ENCODE peak calls at places on chromosomes 3 and 15, in eight cellular contexts. W is transverse colon, H is spleen, G is HCT116, K is Panc1, X is prostate gland, V is K562, M is stomach. A is an unnamed sample.

GRCh38 chr3:171129827-171130226 is 103.3 kb upstream of the SLC2A2 start:
- DNase-seq in H (no peak), V (no peak), K (no peak), X (no peak), M (no peak), G (no peak), W (no peak), A (no peak)

GRCh38 chr3:194579091-194579606 is 54.1 kb downstream of the TMEM44 start:
- DNase-seq in M (peak), G (no peak), W (no peak), H (no peak), X (no peak), V (no peak), K (no peak), A (no peak)

GRCh38 chr3:44355634-44356033 is 17.1 kb downstream of the TCAIM start:
- DNase-seq in H (no peak), W (no peak), X (no peak), K (no peak), G (no peak), M (no peak), V (peak), A (no peak)

GRCh38 chr3:188695251-188695650 is 476.5 kb upstream of the TPRG1 start:
- DNase-seq in X (no peak), W (no peak), V (no peak), M (no peak), G (no peak), H (no peak), K (no peak), A (no peak)

GRCh38 chr3:23704316-23704715 is 101.4 kb upstream of the UBE2E1 start:
- DNase-seq in K (no peak), V (no peak), H (no peak), W (no peak), M (no peak), G (no peak), X (no peak), A (no peak)

GRCh38 chr3:142958707-142959106 is 4.8 kb downstream of the PAQR9 start:
- DNase-seq in G (peak), K (peak), M (no peak), V (peak), H (no peak), W (no peak), X (no peak), A (no peak)

GRCh38 chr3:72436863-72437592 is 411.2 kb downstream of the SHQ1 start:
- DNase-seq in K (no peak), G (no peak), V (no peak), M (no peak), W (no peak), X (no peak), H (no peak), A (no peak)

GRCh38 chr15:68990755-68991500 is 23.6 kb upstream of the NOX5 start:
- DNase-seq in W (no peak), M (no peak), H (no peak), V (no peak), G (no peak), X (no peak), K (no peak), A (no peak)

GRCh38 chr15:92601940-92602593 is 53.5 kb downstream of the FAM174B start:
- DNase-seq in X (no peak), G (no peak), V (no peak), H (no peak), K (no peak), W (no peak), M (no peak), A (no peak)

GRCh38 chr3:52216585-52217408 is 8.6 kb downstream of the TLR9 start:
- DNase-seq in G (peak), K (peak), X (peak), H (peak), V (no peak), M (peak), W (peak), A (peak)

DNA sequence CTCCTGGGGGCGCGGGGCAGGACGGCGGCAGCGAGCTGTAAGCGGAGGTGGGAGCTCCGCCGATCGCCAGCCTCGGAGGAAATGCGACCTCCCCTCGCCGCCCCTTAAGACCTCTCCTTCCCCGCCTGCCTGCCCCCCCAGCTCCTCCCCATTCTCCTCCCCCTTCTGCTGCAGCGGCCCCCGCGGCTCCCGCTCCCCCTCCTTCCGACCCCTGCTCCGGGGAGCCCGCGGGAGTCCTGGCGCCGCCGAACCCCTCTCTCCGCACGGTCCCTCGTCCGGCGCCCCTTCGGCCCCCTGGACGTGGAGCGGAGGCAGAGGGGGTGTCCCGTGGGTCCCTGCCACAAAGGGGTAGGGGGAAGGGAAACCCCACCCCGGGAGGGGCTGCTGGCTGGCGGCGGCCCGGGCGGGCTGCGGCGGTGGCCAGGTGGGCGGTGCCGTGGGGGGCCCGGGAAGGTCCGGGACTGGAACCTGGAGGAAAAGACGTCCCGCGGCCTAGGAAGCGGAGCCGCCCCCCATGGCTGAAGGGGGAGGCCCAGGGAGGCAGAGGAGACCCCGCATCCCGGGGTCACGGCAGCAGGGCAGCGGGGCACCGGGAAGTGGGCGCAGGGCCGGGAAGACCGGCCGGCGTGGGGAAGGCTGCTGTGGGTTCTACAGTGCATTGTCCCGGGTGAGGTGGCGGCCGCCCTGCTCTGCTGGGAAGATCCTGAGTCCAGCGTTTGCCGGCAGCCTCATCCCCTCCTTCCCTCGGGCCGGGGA is at the start of gene FSTL1:
- DNase-seq in K (no peak), W (peak), G (no peak), X (peak), H (peak), V (no peak), M (no peak), A (no peak)
- TF ChIP-seq POLR2AphosphoS5 in K (no peak), W (peak), G (peak), X (no peak), H (no peak), V (no peak), M (peak), A (no peak)

DNA sequence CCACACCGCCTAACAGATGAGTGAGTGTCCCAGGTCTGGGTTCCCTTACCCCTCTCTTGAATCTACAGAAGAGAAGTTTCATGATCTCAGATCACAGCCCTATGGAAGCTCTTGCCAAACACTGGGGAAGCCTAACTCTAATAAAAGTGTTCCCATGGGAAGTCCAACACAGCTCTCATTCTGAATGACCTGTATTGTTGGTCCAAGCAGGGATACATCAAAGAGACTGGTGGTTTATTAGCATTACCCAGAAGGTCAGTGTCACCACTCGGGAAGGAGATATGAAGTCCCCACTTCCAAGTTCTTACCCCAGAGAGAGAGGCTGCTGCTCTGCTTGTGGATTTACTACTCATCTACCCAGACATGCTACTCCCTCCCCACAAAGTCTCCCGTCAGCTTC is 9.0 kb upstream of the NCBP2 start:
- DNase-seq in G (no peak), X (no peak), K (no peak), H (no peak), M (no peak), W (no peak), V (no peak), A (no peak)
- TF ChIP-seq POLR2AphosphoS5 in G (no peak), X (no peak), K (no peak), H (no peak), M (no peak), W (no peak), V (no peak), A (no peak)

DNA sequence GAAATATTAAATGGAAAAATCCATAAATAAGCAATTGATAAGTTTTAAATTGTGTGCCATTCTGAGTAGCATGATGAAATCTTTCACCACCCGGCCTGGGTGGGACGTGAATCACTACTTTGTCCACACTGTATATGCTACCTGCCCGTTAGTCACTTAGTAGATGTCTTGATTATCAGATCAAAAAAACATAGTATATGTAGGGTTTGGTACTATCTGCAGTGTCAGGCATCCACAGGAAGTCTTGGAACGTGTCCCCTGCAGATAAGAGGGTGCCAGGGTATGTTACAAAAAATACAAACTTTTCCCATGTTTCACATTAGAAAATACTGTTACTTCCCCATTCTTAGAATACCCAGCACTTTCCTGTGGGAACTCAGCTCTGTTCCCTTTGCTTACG is 35.2 kb downstream of the FAM81A start:
- DNase-seq in K (no peak), G (no peak), W (no peak), X (no peak), V (no peak), M (no peak), H (no peak), A (no peak)
- TF ChIP-seq POLR2AphosphoS5 in K (no peak), G (no peak), W (no peak), X (no peak), V (no peak), M (no peak), H (no peak), A (no peak)

GRCh38 chr3:111694471-111694870 is 99.3 kb upstream of the ZBED2 start:
- DNase-seq in K (no peak), W (no peak), X (no peak), G (no peak), H (no peak), M (no peak), V (no peak), A (no peak)

GRCh38 chr3:111692593-111693552 is 97.7 kb upstream of the ZBED2 start:
- DNase-seq in M (no peak), G (no peak), H (no peak), K (no peak), V (no peak), X (no peak), W (no peak), A (no peak)

GRCh38 chr3:111700054-111700453 is 104.9 kb upstream of the ZBED2 start:
- DNase-seq in H (no peak), X (no peak), W (no peak), G (no peak), M (no peak), V (no peak), K (no peak), A (no peak)

GRCh38 chr3:111691293-111691909 is 96.3 kb upstream of the ZBED2 start:
- DNase-seq in K (no peak), X (no peak), G (no peak), H (no peak), V (no peak), M (no peak), W (no peak), A (no peak)

DNA sequence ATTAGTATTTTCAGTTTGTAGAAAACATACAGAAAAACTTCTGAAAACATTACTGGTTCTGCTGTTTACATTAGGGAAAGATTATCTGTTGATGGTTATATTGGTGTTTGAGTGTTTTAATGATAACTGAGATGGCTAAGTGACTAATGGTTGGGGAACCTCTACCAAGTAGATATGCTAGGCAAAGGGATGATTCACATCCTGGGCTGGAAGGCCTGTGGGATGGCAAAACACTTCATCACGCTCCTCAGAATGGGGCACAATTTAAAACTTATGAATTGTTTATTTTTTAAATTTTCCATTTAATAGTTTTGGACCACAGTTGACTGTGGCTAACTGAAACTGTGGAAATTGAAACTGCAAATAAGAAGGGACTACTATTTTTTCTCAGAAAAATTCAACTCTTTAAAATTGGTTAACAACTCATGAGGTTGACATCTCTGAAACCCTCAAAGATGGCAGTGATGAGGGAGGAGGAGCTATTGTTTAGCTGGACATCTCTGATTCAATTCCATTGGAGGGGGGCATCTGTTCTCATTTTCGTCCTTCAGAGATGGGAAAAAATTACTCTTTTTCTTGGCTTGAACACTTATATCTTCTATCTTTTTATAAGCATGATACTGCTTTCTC is 100.6 kb upstream of the ZBED2 start:
- DNase-seq in M (no peak), W (no peak), H (no peak), X (no peak), K (no peak), V (no peak), G (no peak), A (no peak)
- TF ChIP-seq POLR2AphosphoS5 in M (no peak), W (no peak), H (no peak), X (no peak), K (no peak), V (no peak), G (no peak), A (no peak)

GRCh38 chr3:149016669-149017541 is 25.6 kb downstream of the GYG1 start:
- DNase-seq in M (no peak), H (no peak), V (no peak), W (no peak), K (peak), G (no peak), X (no peak), A (no peak)
- TF ChIP-seq POLR2AphosphoS5 in M (peak), H (no peak), V (no peak), W (no peak), K (no peak), G (no peak), X (peak), A (no peak)

GRCh38 chr3:116446037-116446436 is 750 bp upstream of the LSAMP start:
- DNase-seq in W (no peak), K (no peak), M (no peak), G (no peak), H (no peak), V (no peak), X (no peak), A (no peak)

GRCh38 chr3:116444099-116444700 is 1.1 kb downstream of the LSAMP start:
- DNase-seq in G (no peak), H (no peak), M (no peak), V (no peak), K (no peak), W (no peak), X (no peak), A (no peak)

GRCh38 chr3:116443096-116443793 is 2.0 kb downstream of the LSAMP start:
- DNase-seq in W (no peak), K (no peak), V (no peak), X (no peak), G (no peak), H (no peak), M (no peak), A (no peak)

GRCh38 chr3:116444819-116445290 is 432 bp downstream of the LSAMP start:
- DNase-seq in X (no peak), M (no peak), K (no peak), V (no peak), G (no peak), H (no peak), W (no peak), A (peak)

GRCh38 chr3:116445291-116445841 is at the start of gene LSAMP:
- DNase-seq in K (no peak), W (peak), X (peak), G (no peak), V (no peak), M (no peak), H (no peak), A (peak)
- TF ChIP-seq POLR2AphosphoS5 in K (no peak), W (no peak), X (no peak), G (no peak), V (no peak), M (no peak), H (no peak), A (no peak)

DNA sequence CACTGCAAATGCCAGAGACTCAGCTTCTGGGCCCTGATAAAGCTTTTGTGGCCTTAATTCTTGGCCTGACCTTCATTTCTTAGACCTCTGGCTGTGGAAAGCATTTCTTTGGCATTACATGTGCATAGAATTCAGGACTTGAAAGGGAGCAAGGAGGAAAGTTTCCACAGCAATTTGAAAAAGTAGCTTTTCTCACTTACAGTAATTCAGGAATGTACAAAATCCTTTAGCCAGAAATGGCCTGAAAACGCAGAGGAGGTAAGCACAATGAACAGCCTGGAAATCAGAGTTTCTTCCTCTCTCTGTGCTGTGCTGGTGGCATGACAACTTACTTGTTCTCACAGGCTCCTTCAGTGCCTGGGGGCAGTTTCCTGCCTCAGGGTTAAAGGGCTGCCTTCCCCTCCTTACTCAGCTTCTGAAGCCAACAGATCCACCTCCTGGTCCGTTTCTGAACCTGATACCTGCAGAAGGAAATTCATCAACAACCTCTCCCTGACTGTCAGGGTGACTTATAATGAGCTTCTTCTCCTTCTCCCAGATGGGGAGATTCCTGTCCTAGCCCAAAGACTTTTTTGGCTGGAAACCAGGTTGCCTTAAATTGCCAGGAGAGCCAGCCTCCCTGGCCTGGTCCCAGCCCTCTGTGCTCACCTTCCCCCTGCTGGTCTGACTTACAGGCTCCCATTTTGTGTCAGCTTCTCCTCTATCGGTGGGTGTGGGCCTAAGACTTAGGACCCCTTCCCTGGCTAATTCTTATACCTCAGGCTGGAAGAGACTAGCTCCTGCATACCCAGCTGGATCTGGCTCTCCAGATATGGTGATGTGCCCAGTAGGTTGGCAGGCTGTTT is 102.3 kb downstream of the MYRIP start:
- DNase-seq in K (no peak), X (no peak), H (no peak), M (no peak), G (no peak), W (no peak), V (no peak), A (no peak)
- TF ChIP-seq POLR2AphosphoS5 in K (no peak), X (peak), H (no peak), M (peak), G (no peak), W (no peak), V (no peak), A (no peak)

GRCh38 chr3:27556854-27557253 is 72.7 kb upstream of the SLC4A7 start:
- DNase-seq in W (no peak), V (no peak), X (no peak), M (no peak), H (no peak), K (no peak), G (no peak), A (no peak)
- TF ChIP-seq POLR2AphosphoS5 in W (no peak), V (no peak), X (no peak), M (no peak), H (no peak), K (no peak), G (no peak), A (no peak)

GRCh38 chr15:73751896-73752816 is 995 bp downstream of the INSYN1 start:
- DNase-seq in G (no peak), K (no peak), M (no peak), V (no peak), W (no peak), H (peak), X (no peak), A (no peak)
- TF ChIP-seq POLR2AphosphoS5 in G (no peak), K (no peak), M (no peak), V (no peak), W (no peak), H (no peak), X (no peak), A (no peak)

A was measured in upper lobe of left lung.